ENCODE peak calls at places on chromosomes 6 and 20, in ten cellular contexts. G is PC-9, D is tibial nerve, Y is pancreas, Z is left ventricle myocardium inferior, C is upper lobe of right lung, K is fibroblast of lung, A is adrenal gland, R is neural progenitor cell, V is IMR-90. N is an unnamed sample. For H3K36me3, the result is how much of the 10 kb centered on the place peaks cover.

GRCh38 chr6:103280417-103280816 is 1579.3 kb downstream of the HACE1 start:
- DNase-seq in C (no peak), A (no peak), G (no peak), D (no peak), Y (no peak), Z (no peak), R (no peak), K (no peak), V (no peak), N (no peak)

GRCh38 chr6:43809417-43810305 is 39.6 kb downstream of the VEGFA start:
- DNase-seq in Y (no peak), C (no peak), Z (no peak), A (no peak), D (no peak), V (peak), R (no peak), K (peak), G (peak), N (no peak)

GRCh38 chr6:2984738-2985381 is 13.5 kb upstream of the SERPINB6 start:
- DNase-seq in Z (no peak), A (no peak), V (no peak), C (no peak), K (no peak), D (no peak), Y (no peak), R (no peak), G (no peak), N (no peak)

GRCh38 chr6:147506704-147507114 is 1.8 kb upstream of the SAMD5 start:
- DNase-seq in A (peak), K (peak), C (peak), R (peak), D (peak), Z (peak), G (no peak), V (peak), Y (peak), N (peak)

GRCh38 chr6:84466521-84466920 is 239.1 kb upstream of the CEP162 start:
- DNase-seq in K (peak), C (no peak), G (peak), A (no peak), Y (no peak), V (peak), Z (no peak), R (no peak), D (no peak), N (no peak)

GRCh38 chr6:99349620-99350141 is at the start of gene FAXC:
- DNase-seq in D (no peak), R (peak), K (peak), A (no peak), C (peak), Y (peak), V (peak), Z (no peak), G (peak), N (peak)

GRCh38 chr20:48763183-48764030 is 64.4 kb downstream of the PREX1 start:
- DNase-seq in A (peak), D (no peak), K (no peak), V (no peak), R (peak), Y (no peak), G (no peak), Z (peak), C (no peak), N (no peak)

GRCh38 chr20:64116541-64117423 is 9.4 kb upstream of the NPBWR2 start:
- DNase-seq in D (no peak), K (no peak), Z (no peak), Y (peak), R (no peak), V (no peak), G (peak), A (peak), C (peak), N (peak)

GRCh38 chr6:47057830-47058540 is 15.9 kb upstream of the ADGRF1 start:
- DNase-seq in D (no peak), Y (no peak), K (no peak), R (no peak), C (no peak), V (no peak), G (peak), Z (no peak), A (no peak), N (no peak)

GRCh38 chr6:127582777-127583462 is 5.9 kb downstream of the C6orf58 start:
- DNase-seq in V (peak), C (no peak), K (peak), R (no peak), D (no peak), Y (no peak), Z (no peak), A (no peak), G (peak), N (no peak)

GRCh38 chr20:25738198-25738597 is 41.5 kb upstream of the ZNF337 start:
- DNase-seq in D (no peak), K (peak), C (no peak), V (peak), G (no peak), Y (no peak), A (no peak), R (no peak), Z (no peak), N (no peak)

GRCh38 chr6:38034269-38034914 is 214.9 kb downstream of the ZFAND3 start:
- DNase-seq in C (no peak), Y (no peak), G (no peak), Z (no peak), D (no peak), R (peak), V (peak), A (no peak), K (peak), N (no peak)

GRCh38 chr6:6793388-6794250 is 205.1 kb downstream of the LY86 start:
- DNase-seq in R (no peak), G (no peak), D (no peak), K (no peak), A (no peak), Y (no peak), C (peak), Z (no peak), V (no peak), N (peak)

GRCh38 chr6:166465671-166466087 is 82.9 kb upstream of the MPC1 start:
- DNase-seq in Z (peak), D (no peak), R (no peak), C (no peak), A (no peak), V (peak), G (no peak), Y (no peak), K (peak), N (no peak)

GRCh38 chr20:10511507-10512231 is 76.6 kb downstream of the SLX4IP start:
- DNase-seq in D (peak), V (peak), Y (peak), C (peak), A (peak), K (peak), G (peak), Z (peak), R (peak), N (peak)

GRCh38 chr20:60038400-60038799 is 80.2 kb downstream of the CDH26 start:
- DNase-seq in A (no peak), D (no peak), Y (no peak), K (no peak), G (no peak), C (no peak), V (no peak), Z (no peak), R (no peak), N (no peak)

GRCh38 chr20:13510837-13511488 is 127.8 kb downstream of the TASP1 start:
- DNase-seq in Z (no peak), A (no peak), K (no peak), D (peak), Y (no peak), R (no peak), V (no peak), G (no peak), C (no peak), N (no peak)

GRCh38 chr20:50585678-50586077 is 75.5 kb downstream of the PTPN1 start:
- DNase-seq in C (no peak), R (no peak), K (no peak), D (no peak), Z (no peak), A (no peak), G (no peak), V (no peak), Y (no peak), N (peak)

GRCh38 chr6:115441671-115442070 is 619.0 kb downstream of the FRK start:
- DNase-seq in A (no peak), D (no peak), Z (no peak), C (no peak), K (peak), Y (no peak), V (no peak), R (no peak), G (no peak), N (no peak)

GRCh38 chr20:4637081-4637797 is 84.5 kb upstream of the PRND start:
- DNase-seq in Y (no peak), A (no peak), G (peak), Z (no peak), V (peak), R (peak), C (no peak), K (no peak), D (no peak), N (no peak)

GRCh38 chr20:53291548-53291947 is 302.1 kb downstream of the ZNF217 start:
- DNase-seq in G (no peak), R (peak), K (no peak), A (no peak), C (no peak), V (no peak), Y (no peak), D (no peak), Z (no peak), N (no peak)

GRCh38 chr20:12458241-12458640 is 540.5 kb downstream of the BTBD3 start:
- DNase-seq in R (no peak), Y (no peak), V (no peak), K (no peak), G (no peak), A (no peak), C (no peak), Z (no peak), D (no peak), N (no peak)

GRCh38 chr6:11918021-11918738 is 93.9 kb upstream of the HIVEP1 start:
- DNase-seq in V (peak), Y (no peak), K (peak), D (no peak), G (no peak), C (no peak), R (no peak), A (no peak), Z (no peak), N (no peak)

GRCh38 chr20:51208162-51208561 is 185.3 kb upstream of the KCNG1 start:
- DNase-seq in K (no peak), A (no peak), G (no peak), Y (no peak), R (no peak), Z (no peak), V (no peak), D (no peak), C (no peak), N (no peak)

GRCh38 chr20:64246616-64247311 is 8.8 kb upstream of the PCMTD2 start:
- DNase-seq in V (no peak), R (no peak), K (no peak), A (peak), G (no peak), C (peak), D (no peak), Y (peak), Z (no peak), N (no peak)

GRCh38 chr6:135722182-135722581 is 129.3 kb upstream of the PDE7B start:
- DNase-seq in Y (no peak), A (no peak), K (no peak), C (no peak), G (peak), R (no peak), Z (no peak), V (peak), D (no peak), N (no peak)

GRCh38 chr20:24773751-24774201 is 175.3 kb upstream of the CST7 start:
- DNase-seq in Y (no peak), A (no peak), V (peak), R (no peak), Z (no peak), D (no peak), C (no peak), K (peak), G (peak), N (no peak)

GRCh38 chr6:133705071-133705470 is 183.8 kb upstream of the TCF21 start:
- DNase-seq in Y (no peak), D (no peak), K (peak), Z (no peak), R (no peak), G (no peak), C (no peak), V (peak), A (no peak), N (no peak)

GRCh38 chr6:98117072-98117471 is 717.3 kb upstream of the POU3F2 start:
- DNase-seq in G (no peak), Y (no peak), R (peak), V (no peak), D (no peak), Z (no peak), A (no peak), K (no peak), C (no peak), N (no peak)

GRCh38 chr6:81242634-81243033 is 509.8 kb downstream of the TENT5A start:
- DNase-seq in K (no peak), V (no peak), G (no peak), Z (no peak), A (no peak), C (no peak), D (no peak), R (no peak), Y (no peak), N (no peak)

GRCh38 chr6:147604373-147604772 is 95.9 kb downstream of the SAMD5 start:
- DNase-seq in V (no peak), D (no peak), R (no peak), Y (no peak), K (peak), A (no peak), Z (no peak), C (no peak), G (no peak), N (no peak)

DNA sequence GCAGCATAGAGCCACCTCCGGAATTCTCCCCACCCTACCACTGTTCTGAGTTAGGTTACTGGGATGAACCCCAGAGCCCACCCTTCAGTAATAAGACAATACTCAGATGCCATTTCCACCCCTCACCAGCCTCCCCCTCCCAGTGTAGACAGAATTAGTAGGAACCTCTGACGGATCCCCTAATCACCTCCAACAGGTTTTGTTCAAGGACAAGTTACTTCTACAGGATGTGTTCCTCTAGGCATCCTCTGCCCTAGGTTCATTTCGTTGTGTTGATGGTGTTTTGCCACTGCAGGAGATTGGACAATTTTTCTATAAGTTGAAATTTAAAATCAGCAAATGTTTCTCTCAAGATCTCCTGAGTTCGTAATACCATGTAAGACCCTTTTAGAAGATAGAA is 22.8 kb downstream of the PLEKHG1 start:
- DNase-seq in D (no peak), R (no peak), C (no peak), A (no peak), Y (no peak), K (no peak), V (no peak), G (no peak), Z (no peak), N (no peak)
- H3K27ac ChIP-seq in D (no peak), R (no peak), C (no peak), A (no peak), Y (no peak), K (no peak), V (no peak), G (no peak), Z (peak), N (no peak)

GRCh38 chr6:155895641-155896040 is 440.0 kb upstream of the NOX3 start:
- DNase-seq in C (no peak), Y (no peak), V (no peak), Z (no peak), G (no peak), A (no peak), K (no peak), R (no peak), D (no peak), N (no peak)
- H3K36me3 ChIP-seq in C (under half), Y (under half), V (under half), Z (under half), G (under half), A (under half), K (under half), R (under half), D (under half), N (under half)

DNA sequence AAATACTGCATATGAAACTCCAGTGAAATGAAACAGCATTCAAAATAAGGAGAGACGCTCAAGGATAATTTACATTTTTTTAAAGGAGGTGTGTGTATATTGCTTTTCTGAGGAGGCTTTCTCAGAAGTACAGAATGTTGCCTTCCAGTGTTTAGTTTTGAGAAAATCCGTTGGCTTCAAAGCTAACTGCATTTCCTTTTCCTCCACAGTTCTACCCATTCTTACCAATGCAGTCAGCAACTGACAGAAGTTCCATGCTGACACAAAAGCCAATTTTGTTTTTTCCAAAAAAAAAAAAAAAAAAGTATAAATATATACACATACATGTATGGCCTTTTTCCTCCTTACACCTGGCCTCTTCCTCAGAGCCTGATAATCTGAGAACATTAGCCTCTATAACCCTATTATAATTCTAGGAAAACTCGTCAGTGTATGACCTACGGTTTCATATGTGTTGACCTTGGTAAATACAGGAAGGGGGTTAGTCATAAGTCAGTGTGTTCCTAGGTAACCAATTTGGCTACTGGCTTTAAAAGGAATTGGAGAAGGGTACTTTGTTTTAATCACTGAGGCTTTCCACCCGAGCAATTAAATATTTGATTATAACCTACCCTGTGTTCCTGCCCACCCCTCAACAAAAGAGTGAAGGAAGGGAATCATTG is 24.2 kb downstream of the MGME1 start:
- DNase-seq in K (peak), V (peak), R (no peak), Z (no peak), C (no peak), G (no peak), D (no peak), A (no peak), Y (no peak), N (no peak)
- TF ChIP-seq CTCF in K (no peak), V (no peak), R (no peak), Z (no peak), C (no peak), G (no peak), D (no peak), A (no peak), Y (no peak), N (no peak)

GRCh38 chr6:156899532-156899931 is 122.4 kb downstream of the ARID1B start:
- DNase-seq in R (no peak), G (no peak), K (no peak), V (no peak), A (no peak), D (no peak), C (no peak), Y (no peak), Z (no peak), N (no peak)
- H3K27ac ChIP-seq in R (no peak), G (no peak), K (no peak), V (no peak), A (no peak), D (no peak), C (no peak), Y (no peak), Z (no peak), N (no peak)

GRCh38 chr20:32149566-32150170 is 40.2 kb downstream of the TM9SF4 start:
- DNase-seq in K (no peak), A (no peak), V (peak), Y (no peak), Z (no peak), D (no peak), R (no peak), C (no peak), G (no peak), N (no peak)
- H3K36me3 ChIP-seq in K (under half), A (under half), V (half or more), Y (under half), Z (half or more), D (half or more), R (under half), C (half or more), G (under half), N (half or more)

DNA sequence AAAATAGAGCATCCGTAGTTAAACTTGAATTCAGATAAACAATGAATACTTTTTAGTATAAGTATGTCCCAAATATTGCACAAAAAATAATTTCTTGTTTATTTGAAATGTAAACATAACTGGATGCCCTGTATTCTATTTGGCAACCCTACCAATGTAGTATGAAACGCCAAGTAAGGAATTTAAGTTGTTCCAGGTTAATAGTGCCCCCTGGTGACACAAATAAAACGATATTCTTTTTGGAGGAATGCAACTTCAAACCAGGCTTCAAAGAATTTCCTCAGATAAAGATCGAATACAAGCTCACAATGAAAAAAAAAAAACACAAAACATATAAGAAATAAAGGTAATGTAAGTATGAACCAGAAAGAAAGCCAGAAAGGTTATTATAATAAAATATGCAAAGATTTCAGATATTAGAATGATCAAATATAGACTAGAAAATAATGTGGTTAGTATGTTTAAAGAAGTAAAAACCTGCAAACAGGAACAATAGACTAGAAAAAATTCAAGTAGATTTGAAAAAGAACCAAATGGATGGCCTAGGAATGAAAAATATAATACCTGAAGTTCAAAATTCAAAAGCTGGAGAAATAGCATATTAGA is 18.4 kb upstream of the AKAP7 start:
- DNase-seq in D (peak), V (peak), R (peak), G (peak), C (no peak), Y (no peak), Z (no peak), A (no peak), K (peak), N (no peak)
- TF ChIP-seq CTCF in D (peak), V (peak), R (peak), G (peak), C (peak), Y (peak), Z (peak), A (peak), K (peak), N (peak)

GRCh38 chr6:88963139-88964090 is at the start of gene RNGTT:
- DNase-seq in Z (peak), K (peak), V (peak), Y (peak), R (peak), C (peak), A (peak), G (peak), D (peak), N (peak)
- H3K27ac ChIP-seq in Z (peak), K (peak), V (peak), Y (peak), R (peak), C (peak), A (peak), G (peak), D (peak), N (peak)

GRCh38 chr20:45810191-45810590 is 2.3 kb upstream of the UBE2C start:
- DNase-seq in Z (no peak), V (no peak), G (peak), C (no peak), D (no peak), A (no peak), K (no peak), R (no peak), Y (no peak), N (no peak)

GRCh38 chr20:45813006-45813340 is 529 bp downstream of the UBE2C start:
- DNase-seq in G (peak), C (no peak), R (no peak), A (no peak), V (no peak), D (no peak), Y (no peak), Z (no peak), K (no peak), N (no peak)

GRCh38 chr20:45814314-45814713 is 1.9 kb downstream of the UBE2C start:
- DNase-seq in A (no peak), C (no peak), K (peak), V (peak), Z (no peak), R (no peak), G (peak), Y (no peak), D (no peak), N (no peak)

GRCh38 chr20:45812157-45813005 is at the start of gene UBE2C:
- DNase-seq in A (peak), K (peak), R (peak), Z (peak), V (peak), D (peak), C (peak), Y (peak), G (peak), N (peak)

GRCh38 chr20:45813489-45813888 is 1.0 kb downstream of the UBE2C start:
- DNase-seq in D (no peak), G (peak), C (no peak), Z (no peak), A (no peak), V (no peak), K (no peak), Y (no peak), R (no peak), N (no peak)
- H3K36me3 ChIP-seq in D (under half), G (under half), C (under half), Z (under half), A (under half), V (under half), K (under half), Y (under half), R (under half), N (under half)

GRCh38 chr6:51559059-51559458 is 528.4 kb downstream of the PKHD1 start:
- DNase-seq in Z (no peak), Y (no peak), C (no peak), V (no peak), A (no peak), K (no peak), D (no peak), G (no peak), R (no peak), N (no peak)
- TF ChIP-seq CTCF in Z (peak), Y (no peak), C (peak), V (no peak), A (no peak), K (no peak), D (no peak), G (peak), R (peak), N (peak)

GRCh38 chr20:17014967-17015366 is 211.9 kb upstream of the PCSK2 start:
- DNase-seq in R (no peak), G (no peak), Z (no peak), C (no peak), Y (no peak), D (no peak), A (no peak), V (no peak), K (no peak), N (no peak)
- H3K27ac ChIP-seq in R (no peak), G (no peak), Z (no peak), C (no peak), Y (no peak), D (no peak), A (no peak), V (no peak), K (no peak), N (no peak)